ENCODE peak calls at places on chromosome 5, in four cellular contexts. U, P, C and O are unnamed samples.

GRCh38 chr5:113269023-113269997 is 165.5 kb downstream of the TSSK1B start:
- ATAC-seq in P (no peak), C (no peak), U (no peak), O (no peak)

GRCh38 chr5:39218482-39219381 is 631 bp downstream of the FYB1 start:
- ATAC-seq in P (peak; percentile 16), U (no peak), C (peak; percentile 74), O (peak; percentile 71)

GRCh38 chr5:124951676-124952075 is 205.2 kb upstream of the ZNF608 start:
- ATAC-seq in P (no peak), U (peak; percentile 63), C (no peak), O (no peak)

GRCh38 chr5:1343931-1344901 is 683 bp downstream of the CLPTM1L start:
- ATAC-seq in P (peak; percentile 55), U (peak; percentile 20), C (no peak), O (no peak)

GRCh38 chr5:73390989-73391388 is 57.6 kb downstream of the FOXD1 start:
- ATAC-seq in C (no peak), U (no peak), P (no peak), O (no peak)

GRCh38 chr5:54894957-54895815 is 90.2 kb downstream of the ESM1 start:
- ATAC-seq in P (no peak), C (no peak), U (no peak), O (no peak)

GRCh38 chr5:14286007-14286406 is 142.9 kb downstream of the TRIO start:
- ATAC-seq in U (peak; percentile 35), C (no peak), P (no peak), O (no peak)

GRCh38 chr5:123844873-123845272 is 332.9 kb downstream of the CSNK1G3 start:
- ATAC-seq in P (no peak), U (peak; percentile 84), C (peak; percentile 67), O (no peak)

GRCh38 chr5:39201160-39201794 is 18.1 kb downstream of the FYB1 start:
- ATAC-seq in U (no peak), P (peak; percentile 60), C (no peak), O (no peak)

GRCh38 chr5:4205408-4205807 is 609.8 kb downstream of the IRX1 start:
- ATAC-seq in U (no peak), P (no peak), C (peak; percentile 39), O (peak; percentile 68)

GRCh38 chr5:171766875-171767274 is 18.7 kb upstream of the SMIM23 start:
- ATAC-seq in U (no peak), C (no peak), P (no peak), O (no peak)

GRCh38 chr5:126335871-126336270 is 87.3 kb upstream of the GRAMD2B start:
- ATAC-seq in C (no peak), U (no peak), P (no peak), O (no peak)

GRCh38 chr5:66171349-66172344 is 27.5 kb downstream of the SREK1 start:
- ATAC-seq in U (peak; percentile 70), C (peak; percentile 58), P (peak; percentile 68), O (no peak)

GRCh38 chr5:93572101-93572772 is 8.8 kb downstream of the NR2F1-AS1 start:
- ATAC-seq in C (peak; percentile 49), P (no peak), U (no peak), O (peak; percentile 34)

GRCh38 chr5:42360061-42360460 is 63.2 kb upstream of the GHR start:
- ATAC-seq in P (no peak), C (no peak), U (no peak), O (peak; percentile 68)

GRCh38 chr5:50749181-50749580 is 82.7 kb downstream of the PARP8 start:
- ATAC-seq in P (no peak), C (no peak), U (no peak), O (no peak)

GRCh38 chr5:9454012-9454481 is 91.8 kb downstream of the SEMA5A start:
- ATAC-seq in U (no peak), C (no peak), P (no peak), O (no peak)

GRCh38 chr5:112886975-112887374 is 25.9 kb downstream of the SRP19 start:
- ATAC-seq in C (no peak), P (no peak), U (no peak), O (no peak)

GRCh38 chr5:98064118-98064517 is 709.3 kb upstream of the RGMB start:
- ATAC-seq in C (no peak), P (no peak), U (no peak), O (no peak)

GRCh38 chr5:132640613-132641012 is 17.4 kb upstream of the IL13 start:
- ATAC-seq in U (peak; percentile 21), C (no peak), P (no peak), O (no peak)

GRCh38 chr5:77168884-77169254 is 41.6 kb upstream of the PDE8B start:
- ATAC-seq in P (peak; percentile 53), U (no peak), C (no peak), O (no peak)

GRCh38 chr5:150661086-150661485 is at the start of gene MYOZ3:
- ATAC-seq in P (no peak), C (no peak), U (no peak), O (no peak)

GRCh38 chr5:90359073-90359804 is 50.3 kb downstream of the CETN3 start:
- ATAC-seq in P (no peak), U (no peak), C (no peak), O (no peak)

GRCh38 chr5:435961-436640 is 6.9 kb upstream of the EXOC3 start:
- ATAC-seq in U (peak; percentile 49), C (no peak), P (peak; percentile 16), O (no peak)

GRCh38 chr5:36240779-36241635 is 718 bp downstream of the NADK2 start:
- ATAC-seq in U (peak; percentile 63), C (peak; percentile 70), P (peak; percentile 83), O (peak; percentile 29)

GRCh38 chr5:122770479-122770878 is 4.4 kb upstream of the SNX2 start:
- ATAC-seq in U (no peak), C (no peak), P (no peak), O (no peak)

GRCh38 chr5:143312822-143313221 is 90.7 kb downstream of the NR3C1 start:
- ATAC-seq in P (no peak), U (no peak), C (no peak), O (no peak)

GRCh38 chr5:55899344-55899743 is 48.2 kb downstream of the IL31RA start:
- ATAC-seq in C (peak; percentile 25), U (no peak), P (no peak), O (no peak)

GRCh38 chr5:130035388-130035787 is 131.1 kb downstream of the CHSY3 start:
- ATAC-seq in C (no peak), P (no peak), U (no peak), O (no peak)

GRCh38 chr5:55569513-55569865 is 34.7 kb upstream of the PLPP1 start:
- ATAC-seq in U (no peak), C (no peak), P (no peak), O (peak; percentile 57)

GRCh38 chr5:88815048-88815789 is 67.8 kb downstream of the MEF2C start:
- ATAC-seq in U (no peak), P (no peak), C (no peak), O (no peak)

GRCh38 chr5:6762116-6762515 is 48.9 kb downstream of the TENT4A start:
- ATAC-seq in U (no peak), C (no peak), P (no peak), O (no peak)

GRCh38 chr5:132751444-132751843 is 4.2 kb downstream of the CCNI2 start:
- ATAC-seq in P (no peak), C (peak; percentile 48), U (peak; percentile 54), O (peak; percentile 42)

GRCh38 chr5:68264024-68264956 is 48.7 kb downstream of the PIK3R1 start:
- ATAC-seq in C (peak; percentile 25), P (no peak), U (no peak), O (peak; percentile 34)

GRCh38 chr5:173672891-173673290 is 56.4 kb upstream of the BOD1 start:
- ATAC-seq in P (no peak), U (no peak), C (no peak), O (no peak)

GRCh38 chr5:95720094-95720793 is 10.9 kb upstream of the RHOBTB3 start:
- ATAC-seq in C (peak; percentile 78), P (no peak), U (no peak), O (peak; percentile 64)

DNA sequence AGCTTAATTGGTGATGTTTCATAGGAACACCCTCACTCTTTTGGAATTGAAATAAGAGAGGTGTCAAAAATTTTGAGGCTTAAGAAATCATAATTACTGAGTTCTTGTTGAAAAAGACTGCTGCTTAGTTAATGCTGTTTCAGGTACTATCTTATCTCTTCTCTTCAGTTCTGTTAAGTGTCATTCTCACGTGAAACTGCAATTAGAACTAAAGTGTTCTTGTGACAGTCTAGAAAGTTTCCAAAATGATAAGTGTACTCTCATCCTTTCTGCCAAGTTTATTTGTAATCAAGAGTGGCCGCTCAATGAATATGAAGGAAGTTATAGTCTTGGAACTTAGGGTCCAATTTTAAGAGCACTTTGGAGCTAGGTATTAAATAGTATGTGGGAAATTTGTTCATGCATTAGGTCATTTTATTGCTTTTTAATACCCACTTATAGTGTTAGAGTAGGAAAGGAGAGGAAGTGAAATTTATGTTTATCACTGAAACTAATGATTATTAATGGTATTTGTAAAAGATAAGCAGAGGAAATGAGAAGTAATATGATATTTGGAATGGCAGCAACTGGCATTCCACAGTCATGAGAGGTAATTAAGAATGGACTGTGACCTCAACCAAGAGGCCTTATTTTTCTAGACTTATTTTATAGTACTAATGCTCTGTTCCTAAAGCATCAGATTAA is 20.4 kb downstream of the XRCC4 start:
- ATAC-seq in C (no peak), U (peak; percentile 85), P (peak; percentile 45), O (no peak)
- TF ChIP-seq POLR2AphosphoS5 in C (no peak), U (no peak), P (no peak), O (no peak)

GRCh38 chr5:86640998-86641397 is 23.3 kb downstream of the COX7C start:
- ATAC-seq in P (no peak), C (no peak), U (no peak), O (no peak)
- H3K4me3 ChIP-seq in P (no peak overlapping the region), C (no peak overlapping the region), U (no peak overlapping the region), O (no peak overlapping the region)

GRCh38 chr5:23204111-23204510 is 303.3 kb upstream of the PRDM9 start:
- ATAC-seq in C (no peak), U (no peak), P (no peak), O (no peak)

GRCh38 chr5:23208959-23209431 is 298.4 kb upstream of the PRDM9 start:
- ATAC-seq in C (peak; percentile 66), P (peak; percentile 67), U (peak; percentile 97), O (no peak)
- TF ChIP-seq EP300 in C (no peak), P (no peak), U (no peak), O (no peak)

GRCh38 chr5:96809898-96810297 is 2.2 kb upstream of the ERAP1 start:
- ATAC-seq in C (no peak), P (no peak), U (no peak), O (no peak)

GRCh38 chr5:96808541-96808828 is 740 bp upstream of the ERAP1 start:
- ATAC-seq in C (no peak), U (no peak), P (no peak), O (no peak)

GRCh38 chr5:96808868-96809558 is 1.3 kb upstream of the ERAP1 start:
- ATAC-seq in P (no peak), U (no peak), C (no peak), O (no peak)

GRCh38 chr5:96812851-96813250 is 5.1 kb upstream of the ERAP1 start:
- ATAC-seq in C (no peak), U (no peak), P (no peak), O (no peak)

DNA sequence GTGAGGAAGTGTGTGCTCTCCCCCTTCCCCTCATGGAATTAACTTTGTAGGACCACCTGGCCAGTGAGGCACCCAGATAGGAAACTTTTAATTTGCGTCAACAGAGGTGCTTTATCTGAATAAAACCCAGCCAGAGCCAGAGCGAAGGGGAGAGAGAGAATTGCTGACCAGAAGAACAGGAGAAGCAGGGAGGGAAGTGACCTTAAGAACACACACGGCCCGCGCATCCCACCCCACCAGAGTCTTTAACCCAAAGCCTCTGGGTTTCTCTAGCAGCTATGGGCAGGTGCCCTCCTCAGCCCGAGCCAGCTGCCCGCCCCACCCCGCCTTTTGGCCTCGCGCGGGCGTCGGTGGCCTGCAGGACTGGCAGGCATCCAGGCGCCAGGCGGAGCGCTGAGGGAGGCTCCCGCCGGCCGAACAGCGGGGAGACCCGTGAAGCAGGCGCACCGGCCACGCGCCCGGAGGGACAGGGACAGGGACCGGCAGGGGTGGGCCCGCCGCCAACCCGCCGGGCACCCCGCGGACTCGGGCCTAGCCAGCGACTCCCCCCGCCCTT is 568 bp downstream of the ERAP1 start:
- ATAC-seq in U (peak; percentile 65), P (peak; percentile 70), C (peak; percentile 87), O (peak; percentile 75)
- TF ChIP-seq POLR2AphosphoS5 in U (no peak), P (peak; percentile 37), C (no peak), O (peak; percentile 67)